ENCODE peak calls at places on chromosomes 1 and 21, in four cellular contexts. U, J, R and M are unnamed samples. For H3K4me1 and H3K27me3, the result is how much of the 10 kb centered on the place peaks cover.

GRCh38 chr1:52741259-52741658 is 15.0 kb downstream of the ZYG11B start:
- DNase-seq in U (no peak), J (peak), R (no peak), M (no peak)

GRCh38 chr1:52400131-52400530 is 4.1 kb downstream of the ORC1 start:
- DNase-seq in U (no peak), J (no peak), R (no peak), M (no peak)

GRCh38 chr1:15168479-15168878 is 14.9 kb downstream of the TMEM51 start:
- DNase-seq in U (peak), J (no peak), R (no peak), M (no peak)

GRCh38 chr21:41582866-41583265 is 74.9 kb upstream of the TMPRSS2 start:
- DNase-seq in U (no peak), J (no peak), R (no peak), M (no peak)

GRCh38 chr21:41396452-41397107 is 29.5 kb upstream of the MX1 start:
- DNase-seq in U (no peak), J (no peak), R (no peak), M (no peak)

GRCh38 chr1:156711011-156711817 is 5.8 kb upstream of the CRABP2 start:
- DNase-seq in U (no peak), J (no peak), R (no peak), M (no peak)

GRCh38 chr1:29391362-29391880 is 155.1 kb downstream of the PTPRU start:
- DNase-seq in U (no peak), J (no peak), R (no peak), M (no peak)

GRCh38 chr1:18882511-18882910 is 19.8 kb downstream of the ALDH4A1 start:
- DNase-seq in U (no peak), J (no peak), R (no peak), M (no peak)

GRCh38 chr1:175367039-175367758 is 174.6 kb upstream of the KIAA0040 start:
- DNase-seq in U (no peak), J (no peak), R (no peak), M (no peak)

GRCh38 chr1:209607102-209607794 is 23.7 kb downstream of the CAMK1G start:
- DNase-seq in U (no peak), J (no peak), R (no peak), M (no peak)

GRCh38 chr21:19353271-19353670 is 949.7 kb upstream of the TMPRSS15 start:
- DNase-seq in U (no peak), J (no peak), R (no peak), M (no peak)

GRCh38 chr1:52157582-52157981 is 15.7 kb downstream of the ZFYVE9 start:
- DNase-seq in U (no peak), J (no peak), R (no peak), M (no peak)

GRCh38 chr1:192826791-192827477 is 18.1 kb downstream of the RGS2 start:
- DNase-seq in U (no peak), J (peak), R (no peak), M (no peak)

GRCh38 chr1:241356187-241356518 is 852 bp downstream of the RGS7 start:
- DNase-seq in U (no peak), J (no peak), R (peak), M (no peak)

GRCh38 chr1:211559222-211560010 is 19.5 kb downstream of the SLC30A1 start:
- DNase-seq in U (no peak), J (no peak), R (no peak), M (no peak)

GRCh38 chr1:41704189-41704588 is 214.5 kb downstream of the HIVEP3 start:
- DNase-seq in U (no peak), J (no peak), R (no peak), M (no peak)

GRCh38 chr21:36246080-36246631 is 73.8 kb upstream of the MORC3 start:
- DNase-seq in U (peak), J (no peak), R (no peak), M (no peak)

GRCh38 chr1:20099533-20099932 is 19.8 kb downstream of the PLA2G2D start:
- DNase-seq in U (no peak), J (no peak), R (no peak), M (no peak)

GRCh38 chr1:214510914-214511638 is 40.3 kb downstream of the PTPN14 start:
- DNase-seq in U (no peak), J (no peak), R (no peak), M (no peak)

GRCh38 chr1:64687725-64688285 is 57.1 kb upstream of the RAVER2 start:
- DNase-seq in U (no peak), J (no peak), R (no peak), M (no peak)

GRCh38 chr1:5574641-5575040 is 417.6 kb downstream of the NPHP4 start:
- DNase-seq in U (no peak), J (no peak), R (no peak), M (no peak)

GRCh38 chr1:11138952-11139351 is 39.3 kb upstream of the EXOSC10 start:
- DNase-seq in U (no peak), J (no peak), R (no peak), M (no peak)

GRCh38 chr1:204472660-204473059 is 21.9 kb downstream of the PIK3C2B start:
- DNase-seq in U (no peak), J (no peak), R (no peak), M (no peak)

GRCh38 chr21:33135925-33136324 is 66.0 kb downstream of the OLIG1 start:
- DNase-seq in U (no peak), J (no peak), R (no peak), M (no peak)

DNA sequence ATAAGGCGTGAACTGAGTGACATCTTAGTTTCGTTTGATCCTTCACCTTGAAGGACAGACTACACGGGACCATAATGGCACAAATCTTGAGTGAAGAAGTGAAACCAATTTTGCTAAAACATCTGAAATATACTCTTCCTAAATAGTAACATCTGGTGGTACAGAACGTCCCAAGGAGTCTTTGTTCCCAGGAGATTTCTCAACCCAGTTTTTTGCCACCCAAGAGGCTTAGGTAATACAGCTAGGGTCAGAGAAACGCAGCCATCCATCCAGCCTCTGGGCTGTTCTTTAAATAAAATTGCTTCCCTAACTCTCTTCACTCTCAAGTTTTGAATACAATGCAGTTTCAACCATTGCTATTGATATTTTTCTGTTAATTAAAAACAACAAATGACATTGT is 394.4 kb upstream of the ADGRL2 start:
- DNase-seq in U (no peak), J (no peak), R (no peak), M (no peak)
- H3K27ac ChIP-seq in U (no peak), J (no peak), R (no peak), M (no peak)

DNA sequence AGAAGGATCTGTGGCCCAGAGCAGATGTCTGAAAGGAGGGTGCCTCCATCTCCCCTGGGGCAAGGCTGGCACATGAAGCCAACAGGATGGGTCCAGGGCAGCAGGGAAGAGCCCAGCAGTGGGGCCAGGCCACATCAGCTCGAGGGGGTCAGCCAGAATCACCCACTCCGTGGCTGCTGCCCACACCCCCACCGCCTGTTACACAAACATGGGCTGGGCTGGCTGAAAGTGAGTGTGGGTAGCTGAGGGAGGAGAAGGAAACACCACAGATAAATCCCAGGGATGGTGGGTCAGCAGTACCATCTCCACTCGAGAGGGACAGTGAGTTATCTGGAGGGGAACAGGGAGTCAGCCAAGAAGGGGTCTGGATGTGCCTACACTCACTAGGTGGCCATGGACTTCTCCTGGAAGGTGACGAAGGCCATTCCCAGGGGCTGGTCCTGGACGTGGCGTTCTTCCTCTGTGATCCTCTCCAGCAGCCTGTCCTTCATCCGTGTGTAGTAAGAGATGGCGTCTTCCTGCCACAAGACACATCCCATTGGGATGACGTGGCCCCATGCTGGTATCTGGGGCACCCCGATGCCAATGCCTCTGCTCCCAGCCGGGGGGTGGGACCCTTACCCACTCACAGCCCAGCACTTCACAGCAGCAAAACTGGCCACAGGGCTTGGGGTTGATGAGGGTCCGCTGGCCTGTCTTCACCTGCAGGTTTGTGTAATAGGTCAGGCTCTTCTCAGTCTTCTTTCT is 20.2 kb downstream of the TMEM63A start:
- DNase-seq in U (no peak), J (no peak), R (no peak), M (no peak)
- H3K4me1 ChIP-seq in U (under half), J (under half), R (under half), M (under half)

GRCh38 chr1:155297431-155297830 is 3.8 kb downstream of the PKLR start:
- DNase-seq in U (no peak), J (peak), R (no peak), M (no peak)

GRCh38 chr1:155294520-155295182 is 6.6 kb downstream of the PKLR start:
- DNase-seq in U (no peak), J (no peak), R (no peak), M (no peak)

GRCh38 chr1:155295942-155296267 is 5.3 kb downstream of the PKLR start:
- DNase-seq in U (no peak), J (no peak), R (no peak), M (no peak)

GRCh38 chr1:155296660-155297059 is 4.6 kb downstream of the PKLR start:
- DNase-seq in U (no peak), J (no peak), R (no peak), M (no peak)

GRCh38 chr1:155295183-155295941 is 5.9 kb downstream of the PKLR start:
- DNase-seq in U (no peak), J (no peak), R (no peak), M (no peak)
- H3K27me3 ChIP-seq in U (under half), J (under half), R (under half), M (under half)

DNA sequence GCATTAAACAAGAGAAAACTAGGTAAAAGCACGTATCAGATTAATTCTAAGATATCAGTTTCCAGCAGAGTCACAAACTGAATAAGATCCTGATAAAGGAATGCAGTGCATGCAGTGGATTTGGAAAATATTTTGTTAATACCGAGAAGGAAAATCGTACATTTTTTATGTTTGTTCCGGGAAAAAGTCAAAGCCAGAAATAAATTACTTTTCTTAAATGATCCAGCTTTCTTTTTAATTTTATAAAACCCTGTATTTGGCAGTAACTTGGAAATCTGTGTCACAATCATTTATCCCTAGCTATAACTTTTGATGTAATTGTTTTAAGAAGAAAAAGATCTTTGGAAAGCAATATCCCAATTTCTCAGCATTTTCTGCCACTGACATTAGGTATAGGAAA is 972 bp downstream of the PALMD start:
- DNase-seq in U (no peak), J (no peak), R (no peak), M (no peak)
- H3K27ac ChIP-seq in U (no peak), J (no peak), R (peak), M (no peak)

GRCh38 chr1:223717123-223717522 is 4.8 kb downstream of the CAPN2 start:
- DNase-seq in U (no peak), J (no peak), R (no peak), M (no peak)

GRCh38 chr1:223714421-223714724 is 2.0 kb downstream of the CAPN2 start:
- DNase-seq in U (no peak), J (no peak), R (no peak), M (no peak)

GRCh38 chr1:223716302-223716862 is 4.0 kb downstream of the CAPN2 start:
- DNase-seq in U (no peak), J (peak), R (no peak), M (peak)

GRCh38 chr1:223714849-223715709 is 2.7 kb downstream of the CAPN2 start:
- DNase-seq in U (peak), J (no peak), R (no peak), M (no peak)

GRCh38 chr1:223715710-223716103 is 3.4 kb downstream of the CAPN2 start:
- DNase-seq in U (no peak), J (no peak), R (no peak), M (no peak)
- H3K4me1 ChIP-seq in U (under half), J (half or more), R (under half), M (half or more)